ENCODE peak calls at places on chromosomes 7 and 10, in eight cellular contexts. I, D, J, Y, K, F, Z and L are unnamed samples.

GRCh38 chr7:142611566-142612250 is 137.6 kb upstream of the PRSS1 start:
- DNase-seq in I (no peak), D (no peak), J (no peak), Y (no peak), K (no peak), F (no peak), Z (peak; percentile 32), L (no peak)

GRCh38 chr10:58662314-58662713 is 149.6 kb downstream of the BICC1 start:
- DNase-seq in I (peak; percentile 57), D (peak; percentile 55), J (peak; percentile 65), Y (no peak), K (peak; percentile 90), F (no peak), Z (peak; percentile 85), L (peak; percentile 43)

GRCh38 chr7:73612598-73613269 is 11.6 kb downstream of the MLXIPL start:
- DNase-seq in I (peak; percentile 97), D (no peak), J (no peak), Y (no peak), K (peak; percentile 58), F (no peak), Z (peak; percentile 52), L (no peak)

GRCh38 chr7:135773451-135773850 is 24.8 kb upstream of the FAM180A start:
- DNase-seq in I (no peak), D (no peak), J (no peak), Y (no peak), K (no peak), F (no peak), Z (no peak), L (no peak)

GRCh38 chr10:102408728-102409603 is 9.6 kb downstream of the PSD start:
- DNase-seq in I (no peak), D (no peak), J (no peak), Y (peak; percentile 47), K (no peak), F (no peak), Z (peak; percentile 55), L (no peak)

GRCh38 chr10:132931258-132931657 is 11.1 kb downstream of the CFAP46 start:
- DNase-seq in I (no peak), D (no peak), J (no peak), Y (no peak), K (no peak), F (no peak), Z (no peak), L (no peak)

GRCh38 chr7:5625938-5626337 is 155.5 kb downstream of the RNF216 start:
- DNase-seq in I (peak; percentile 47), D (peak; percentile 74), J (peak; percentile 74), Y (no peak), K (peak; percentile 65), F (no peak), Z (peak; percentile 62), L (peak; percentile 41)

GRCh38 chr10:89604200-89604599 is 40.8 kb downstream of the PANK1 start:
- DNase-seq in I (no peak), D (no peak), J (no peak), Y (no peak), K (no peak), F (no peak), Z (no peak), L (no peak)

GRCh38 chr10:78777466-78778256 is 291.1 kb upstream of the ZMIZ1 start:
- DNase-seq in I (no peak), D (no peak), J (no peak), Y (no peak), K (no peak), F (no peak), Z (peak; percentile 47), L (no peak)

GRCh38 chr10:98404571-98405396 is 10.2 kb downstream of the PYROXD2 start:
- DNase-seq in I (no peak), D (no peak), J (peak; percentile 24), Y (no peak), K (peak; percentile 60), F (no peak), Z (peak; percentile 41), L (no peak)

GRCh38 chr7:12210179-12211053 is 678 bp upstream of the TMEM106B start:
- DNase-seq in I (peak; percentile 31), D (no peak), J (no peak), Y (peak; percentile 65), K (no peak), F (no peak), Z (no peak), L (peak; percentile 60)

GRCh38 chr7:91784469-91784868 is 96.0 kb downstream of the MTERF1 start:
- DNase-seq in I (peak; percentile 26), D (peak; percentile 8), J (peak; percentile 7), Y (no peak), K (peak; percentile 53), F (peak; percentile 22), Z (peak; percentile 82), L (peak; percentile 48)

GRCh38 chr10:114548662-114549061 is 109.4 kb downstream of the ABLIM1 start:
- DNase-seq in I (peak; percentile 44), D (no peak), J (no peak), Y (no peak), K (peak; percentile 66), F (no peak), Z (peak; percentile 77), L (no peak)

GRCh38 chr10:114550756-114551290 is 107.3 kb downstream of the ABLIM1 start:
- DNase-seq in I (peak; percentile 9), D (no peak), J (no peak), Y (no peak), K (no peak), F (no peak), Z (peak; percentile 62), L (no peak)

GRCh38 chr10:114547466-114547865 is 110.6 kb downstream of the ABLIM1 start:
- DNase-seq in I (no peak), D (no peak), J (no peak), Y (peak; percentile 50), K (no peak), F (no peak), Z (no peak), L (no peak)

GRCh38 chr10:114552050-114552449 is 106.0 kb downstream of the ABLIM1 start:
- DNase-seq in I (no peak), D (no peak), J (no peak), Y (no peak), K (no peak), F (no peak), Z (no peak), L (no peak)

GRCh38 chr10:114551310-114551972 is 106.6 kb downstream of the ABLIM1 start:
- DNase-seq in I (no peak), D (no peak), J (no peak), Y (peak; percentile 78), K (no peak), F (no peak), Z (peak; percentile 68), L (no peak)
- H3K4me3 ChIP-seq in I (no peak overlapping the region), D (no peak overlapping the region), J (no peak overlapping the region), Y (peak overlapping the region; percentile 31), K (no peak overlapping the region), F (no peak overlapping the region), Z (no peak overlapping the region), L (no peak overlapping the region)

DNA sequence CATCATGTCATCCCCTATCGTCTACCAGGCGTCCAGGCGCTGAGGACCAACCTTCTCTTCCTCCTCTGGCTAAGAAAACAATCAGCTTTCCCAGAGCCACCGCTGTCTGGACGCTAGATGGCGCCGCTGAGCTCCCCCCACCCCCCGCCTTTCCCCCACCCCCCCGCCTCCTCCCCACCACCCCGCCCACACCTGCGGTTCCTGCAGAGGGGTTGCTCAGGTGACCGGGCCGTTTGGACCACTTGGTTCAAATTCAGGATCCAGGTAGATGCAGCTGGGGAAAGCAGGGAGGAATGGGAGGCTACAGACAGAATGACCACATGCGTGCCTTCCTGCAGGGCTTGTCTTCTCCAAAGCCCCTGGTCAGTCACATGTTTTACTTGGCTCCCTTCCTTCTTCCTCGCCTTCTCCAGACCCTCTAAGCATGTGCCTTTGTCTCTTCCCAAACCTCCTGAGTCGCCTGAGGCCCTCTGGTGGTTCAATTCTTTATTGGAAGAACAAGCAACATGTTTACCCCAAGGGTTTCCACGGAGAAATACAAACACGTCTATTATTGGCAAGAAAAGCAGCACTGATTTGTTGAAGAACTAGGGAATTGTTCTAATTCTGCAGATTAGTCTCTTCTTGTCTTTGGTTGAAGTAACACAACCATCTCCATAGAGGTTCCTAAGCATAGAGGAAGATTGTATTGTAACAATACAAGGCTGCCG is 24.7 kb downstream of the AOC1 start:
- DNase-seq in I (peak; percentile 85), D (peak; percentile 32), J (no peak), Y (peak; percentile 63), K (peak; percentile 69), F (peak; percentile 63), Z (peak; percentile 75), L (peak; percentile 91)
- H3K4me3 ChIP-seq in I (no peak overlapping the region), D (no peak overlapping the region), J (no peak overlapping the region), Y (no peak overlapping the region), K (no peak overlapping the region), F (no peak overlapping the region), Z (no peak overlapping the region), L (peak overlapping the region; percentile 27)

GRCh38 chr10:5563991-5564536 is 39.3 kb downstream of the CALML3 start:
- DNase-seq in I (no peak), D (no peak), J (peak; percentile 21), Y (peak; percentile 39), K (peak; percentile 93), F (no peak), Z (no peak), L (no peak)
- H3K4me3 ChIP-seq in I (no peak overlapping the region), D (no peak overlapping the region), J (no peak overlapping the region), Y (no peak overlapping the region), K (no peak overlapping the region), F (no peak overlapping the region), Z (no peak overlapping the region), L (no peak overlapping the region)

GRCh38 chr7:85159003-85159402 is 27.9 kb downstream of the SEMA3D start:
- DNase-seq in I (no peak), D (no peak), J (no peak), Y (no peak), K (no peak), F (no peak), Z (no peak), L (no peak)

GRCh38 chr7:85160223-85160622 is 26.6 kb downstream of the SEMA3D start:
- DNase-seq in I (no peak), D (no peak), J (no peak), Y (no peak), K (peak; percentile 90), F (no peak), Z (no peak), L (no peak)

GRCh38 chr7:85165263-85165662 is 21.6 kb downstream of the SEMA3D start:
- DNase-seq in I (no peak), D (no peak), J (no peak), Y (no peak), K (no peak), F (no peak), Z (no peak), L (no peak)

GRCh38 chr7:85167636-85168035 is 19.2 kb downstream of the SEMA3D start:
- DNase-seq in I (no peak), D (no peak), J (no peak), Y (no peak), K (no peak), F (no peak), Z (no peak), L (no peak)

DNA sequence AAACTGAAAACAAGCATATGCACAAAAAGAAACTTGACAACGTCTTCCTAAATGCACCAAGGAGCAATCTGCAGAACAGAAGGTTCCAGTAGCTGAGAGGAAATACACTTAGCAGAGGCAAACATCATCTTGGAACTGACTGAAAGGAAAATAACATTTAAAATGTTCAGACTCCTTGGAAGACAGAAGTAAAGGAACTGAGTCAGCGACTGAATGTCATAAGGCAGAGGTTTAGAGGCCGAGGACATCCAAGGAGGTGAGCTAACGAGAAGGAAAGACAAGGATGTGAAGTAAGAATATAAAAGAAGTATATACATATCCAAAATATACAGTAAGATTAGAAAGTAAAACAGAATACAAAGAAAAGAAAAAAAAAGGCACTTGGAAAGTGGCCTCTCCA is 24.1 kb downstream of the SEMA3D start:
- DNase-seq in I (no peak), D (no peak), J (no peak), Y (no peak), K (no peak), F (no peak), Z (peak; percentile 18), L (no peak)
- H3K4me3 ChIP-seq in I (no peak overlapping the region), D (no peak overlapping the region), J (no peak overlapping the region), Y (no peak overlapping the region), K (no peak overlapping the region), F (no peak overlapping the region), Z (no peak overlapping the region), L (no peak overlapping the region)